ENCODE peak calls at places on chromosome 4, in ten cellular contexts. Y is HCT116, B is body of pancreas, A is uterus, C is ovary, R is adrenal gland, U is A549, Z is transverse colon, L is stomach, H is tibial nerve. W is an unnamed sample.

GRCh38 chr4:11438647-11439046 is 10.0 kb upstream of the HS3ST1 start:
- DNase-seq in L (no peak), U (no peak), Z (no peak), Y (no peak), C (no peak), A (no peak), B (no peak), R (no peak), H (no peak), W (no peak)

GRCh38 chr4:184255361-184255760 is 37.7 kb upstream of the ENPP6 start:
- DNase-seq in C (no peak), L (no peak), B (no peak), Y (no peak), R (no peak), H (no peak), U (no peak), A (no peak), Z (no peak), W (peak; percentile 21)

GRCh38 chr4:1246901-1247810 is 1.8 kb downstream of the CTBP1 start:
- DNase-seq in R (peak; percentile 27), Y (no peak), Z (peak; percentile 26), A (peak; percentile 27), U (no peak), B (peak; percentile 33), C (peak; percentile 47), L (no peak), H (no peak), W (peak; percentile 72)

GRCh38 chr4:2168469-2169319 is 73.2 kb downstream of the HAUS3 start:
- DNase-seq in L (peak; percentile 55), A (no peak), H (no peak), B (peak; percentile 68), Z (peak; percentile 33), Y (no peak), C (no peak), R (no peak), U (no peak), W (no peak)

GRCh38 chr4:98851806-98852205 is 77.1 kb downstream of the EIF4E start:
- DNase-seq in B (no peak), R (no peak), Y (no peak), C (no peak), H (no peak), L (no peak), U (no peak), Z (no peak), A (no peak), W (no peak)

GRCh38 chr4:3213101-3213416 is 35.9 kb upstream of the MSANTD1 start:
- DNase-seq in H (no peak), A (no peak), C (no peak), R (no peak), Y (no peak), L (no peak), U (no peak), Z (no peak), B (peak; percentile 2), W (no peak)

GRCh38 chr4:10457255-10457801 is at the start of gene ZNF518B:
- DNase-seq in R (peak; percentile 64), Z (peak; percentile 69), U (peak; percentile 52), B (peak; percentile 66), A (peak; percentile 56), Y (peak; percentile 29), C (peak; percentile 80), H (peak; percentile 17), L (peak; percentile 67), W (peak; percentile 69)

GRCh38 chr4:48212165-48212564 is 57.5 kb downstream of the TEC start:
- DNase-seq in Y (no peak), H (no peak), B (no peak), L (no peak), A (no peak), C (no peak), Z (no peak), U (no peak), R (no peak), W (no peak)

GRCh38 chr4:182343435-182343834 is 100.2 kb downstream of the TENM3 start:
- DNase-seq in A (no peak), U (no peak), B (no peak), Y (no peak), R (no peak), C (no peak), H (no peak), Z (no peak), L (no peak), W (no peak)

GRCh38 chr4:184763150-184763780 is 29.4 kb upstream of the CENPU start:
- DNase-seq in U (no peak), B (no peak), H (no peak), A (peak; percentile 85), C (no peak), R (no peak), L (no peak), Y (no peak), Z (peak; percentile 28), W (no peak)

GRCh38 chr4:78770091-78770642 is 6.0 kb upstream of the BMP2K start:
- DNase-seq in L (no peak), B (no peak), U (no peak), H (no peak), R (no peak), Z (no peak), C (no peak), A (no peak), Y (no peak), W (no peak)

GRCh38 chr4:40621592-40622512 is 7.8 kb downstream of the RBM47 start:
- DNase-seq in Y (peak; percentile 79), C (peak; percentile 32), Z (peak; percentile 68), B (peak; percentile 70), H (peak; percentile 81), U (peak; percentile 52), L (peak; percentile 82), R (peak; percentile 93), A (peak; percentile 30), W (peak; percentile 94)

GRCh38 chr4:12846368-12846767 is 637.8 kb downstream of the RAB28 start:
- DNase-seq in R (no peak), U (no peak), Y (no peak), C (no peak), H (no peak), B (no peak), Z (no peak), L (no peak), A (no peak), W (no peak)

GRCh38 chr4:177400030-177400429 is 42.2 kb downstream of the AGA start:
- DNase-seq in A (no peak), Z (no peak), H (no peak), C (no peak), B (no peak), R (no peak), U (no peak), Y (no peak), L (no peak), W (no peak)

GRCh38 chr4:71230258-71230594 is 108.6 kb upstream of the SLC4A4 start:
- DNase-seq in B (peak; percentile 35), Y (no peak), R (no peak), H (no peak), U (no peak), Z (peak; percentile 38), L (peak; percentile 38), A (no peak), C (no peak), W (no peak)
- H3K27ac ChIP-seq in B (peak overlapping the region; percentile 64), Y (no peak overlapping the region), R (no peak overlapping the region), H (no peak overlapping the region), U (no peak overlapping the region), Z (peak overlapping the region; percentile 54), L (peak overlapping the region; percentile 69), A (no peak overlapping the region), C (no peak overlapping the region), W (peak overlapping the region; percentile 57)

GRCh38 chr4:38667005-38667771 is 3.2 kb downstream of the KLF3 start:
- DNase-seq in A (peak; percentile 74), Z (peak; percentile 87), B (peak; percentile 89), U (peak; percentile 89), H (peak; percentile 90), L (peak; percentile 77), R (peak; percentile 94), C (peak; percentile 80), Y (peak; percentile 88), W (peak; percentile 92)

GRCh38 chr4:38663021-38663800 is 788 bp upstream of the KLF3 start:
- DNase-seq in L (peak; percentile 34), B (peak; percentile 47), A (no peak), Y (no peak), R (peak; percentile 48), C (peak; percentile 78), Z (no peak), H (no peak), U (peak; percentile 25), W (no peak)

GRCh38 chr4:38665846-38666490 is 2.0 kb downstream of the KLF3 start:
- DNase-seq in A (no peak), Z (no peak), R (no peak), Y (no peak), U (no peak), C (no peak), B (no peak), H (no peak), L (no peak), W (no peak)

GRCh38 chr4:38663801-38664703 is at the start of gene KLF3:
- DNase-seq in A (peak; percentile 94), R (peak; percentile 95), Y (peak; percentile 52), C (peak; percentile 93), U (peak; percentile 63), B (peak; percentile 96), Z (peak; percentile 96), H (peak; percentile 83), L (peak; percentile 96), W (peak; percentile 96)

GRCh38 chr4:38664704-38665401 is 854 bp downstream of the KLF3 start:
- DNase-seq in L (peak; percentile 69), H (peak; percentile 43), C (peak; percentile 88), U (no peak), R (peak; percentile 62), Z (peak; percentile 72), A (peak; percentile 69), Y (no peak), B (peak; percentile 79), W (peak; percentile 82)
- TF ChIP-seq POLR2A in L (no peak), H (no peak), C (peak; percentile 44), U (no peak), R (peak; percentile 73), Z (peak; percentile 73), A (no peak), Y (no peak), B (peak; percentile 90), W (no peak)

DNA sequence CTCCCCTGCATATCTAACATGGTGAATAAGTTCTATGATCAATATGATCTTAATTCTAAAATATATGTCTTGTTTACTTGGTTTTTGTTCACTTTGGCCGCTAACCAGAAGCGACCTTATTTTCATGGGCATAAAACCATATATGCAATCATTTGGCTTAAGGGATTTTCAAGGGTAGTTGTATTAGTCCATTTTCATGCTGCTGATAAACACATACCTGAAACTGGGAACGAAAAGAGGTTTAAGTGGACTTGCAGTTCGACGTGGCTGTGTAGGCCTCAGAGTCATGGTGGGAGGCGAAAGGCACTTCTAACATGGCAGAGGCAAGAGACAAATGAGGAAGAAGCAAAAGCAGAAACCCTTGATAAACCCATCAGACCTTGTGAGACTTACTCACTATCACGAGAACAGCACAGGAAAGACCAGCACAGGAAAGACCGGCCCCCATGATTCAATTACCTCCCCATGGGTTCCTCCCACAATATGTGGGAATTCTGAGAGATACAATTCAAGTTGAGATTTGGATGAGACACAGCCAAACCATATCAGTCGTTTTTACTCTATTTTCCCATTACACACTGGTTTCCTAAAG is 114.3 kb upstream of the CPEB2 start:
- DNase-seq in Z (no peak), Y (no peak), C (no peak), A (no peak), H (no peak), B (no peak), R (no peak), U (no peak), L (no peak), W (no peak)
- TF ChIP-seq CTCF in Z (no peak), Y (no peak), C (no peak), A (no peak), H (no peak), B (no peak), R (no peak), U (no peak), L (no peak), W (no peak)

GRCh38 chr4:149884529-149885206 is 69.0 kb upstream of the IQCM start:
- DNase-seq in B (no peak), Y (no peak), A (no peak), U (no peak), Z (peak; percentile 10), R (no peak), L (no peak), H (no peak), C (no peak), W (no peak)
- H3K27ac ChIP-seq in B (no peak overlapping the region), Y (no peak overlapping the region), A (no peak overlapping the region), U (no peak overlapping the region), Z (peak overlapping the region; percentile 4), R (no peak overlapping the region), L (no peak overlapping the region), H (no peak overlapping the region), C (no peak overlapping the region), W (no peak overlapping the region)

W was measured in upper lobe of left lung.